ENCODE peak calls at places on chromosomes 7 and 10, in four cellular contexts. R, H, B and W are unnamed samples.

GRCh38 chr10:66378117-66378876 is 547.5 kb upstream of the LRRTM3 start:
- DNase-seq in H (no peak), R (no peak), B (no peak), W (no peak)

GRCh38 chr7:15703732-15704131 is 17.2 kb upstream of the MEOX2 start:
- DNase-seq in R (no peak), B (no peak), H (no peak), W (no peak)

GRCh38 chr10:63605568-63605967 is 84.4 kb downstream of the REEP3 start:
- DNase-seq in R (no peak), B (no peak), H (no peak), W (no peak)

GRCh38 chr10:119667562-119668328 is 16.6 kb downstream of the BAG3 start:
- DNase-seq in B (peak; percentile 51), H (no peak), R (no peak), W (no peak)

GRCh38 chr7:40815512-40815911 is 680.7 kb downstream of the SUGCT start:
- DNase-seq in R (no peak), H (no peak), B (no peak), W (no peak)

GRCh38 chr10:78009662-78010061 is 19.7 kb downstream of the POLR3A start:
- DNase-seq in H (no peak), B (no peak), R (no peak), W (no peak)

GRCh38 chr7:104929921-104930320 is 84.1 kb upstream of the KMT2E start:
- DNase-seq in R (no peak), B (no peak), H (no peak), W (no peak)

GRCh38 chr10:15361131-15361530 is 10.0 kb downstream of the FAM171A1 start:
- DNase-seq in R (no peak), B (no peak), H (no peak), W (no peak)

GRCh38 chr7:114979388-114979787 is 57.5 kb downstream of the MDFIC start:
- DNase-seq in B (no peak), R (no peak), H (no peak), W (no peak)

GRCh38 chr10:90920986-90921643 is at the start of gene ANKRD1:
- DNase-seq in R (no peak), B (no peak), H (no peak), W (no peak)

GRCh38 chr7:150413640-150414081 is 34.5 kb downstream of the ZNF775 start:
- DNase-seq in H (no peak), R (no peak), B (no peak), W (no peak)

GRCh38 chr7:106101726-106102125 is 10.4 kb downstream of the SYPL1 start:
- DNase-seq in B (no peak), H (no peak), R (no peak), W (no peak)

GRCh38 chr10:62076872-62077271 is 175.4 kb downstream of the ARID5B start:
- DNase-seq in H (no peak), B (no peak), R (no peak), W (no peak)

GRCh38 chr10:62079885-62080559 is 178.5 kb downstream of the ARID5B start:
- DNase-seq in H (no peak), R (peak; percentile 41), B (no peak), W (no peak)

GRCh38 chr10:62075912-62076311 is 174.4 kb downstream of the ARID5B start:
- DNase-seq in H (no peak), B (no peak), R (no peak), W (no peak)

GRCh38 chr10:62075414-62075813 is 173.9 kb downstream of the ARID5B start:
- DNase-seq in R (no peak), B (no peak), H (no peak), W (no peak)

DNA sequence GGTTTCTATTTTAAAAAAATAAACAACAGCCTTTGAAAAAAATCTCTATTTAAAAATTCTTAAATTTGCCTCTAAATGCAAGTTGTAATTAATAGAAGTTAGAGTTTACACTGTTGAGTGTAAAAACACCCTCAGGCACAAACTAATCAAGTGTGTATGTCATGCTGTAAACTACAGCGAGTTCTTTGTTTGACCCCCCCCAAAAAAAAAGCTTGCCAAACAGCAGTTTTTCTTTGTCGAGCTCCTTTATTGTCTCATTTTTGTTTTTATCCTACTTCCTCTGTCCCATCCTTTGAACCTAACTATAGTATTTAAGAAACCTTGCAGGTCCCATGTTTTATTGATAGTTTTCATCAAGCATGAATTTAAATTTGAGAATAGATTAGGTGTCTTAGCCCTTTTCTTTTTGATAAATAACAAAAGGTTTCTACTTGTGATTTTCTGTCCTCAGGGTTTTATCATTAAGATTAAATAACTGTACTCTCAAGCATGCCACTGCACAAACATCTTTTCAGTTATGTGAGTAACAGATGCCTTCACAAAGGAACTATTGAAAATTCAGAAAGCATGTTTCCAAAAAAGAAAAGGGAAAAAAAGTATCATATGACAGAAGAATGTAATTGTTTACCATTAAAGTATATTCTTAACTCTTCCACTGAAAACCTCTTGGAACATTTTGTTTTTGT is 176.0 kb downstream of the ARID5B start:
- DNase-seq in R (no peak), B (no peak), H (no peak), W (no peak)
- TF ChIP-seq CTCF in R (no peak), B (no peak), H (no peak), W (no peak)

GRCh38 chr10:53580465-53580864 is 807.9 kb upstream of the MBL2 start:
- DNase-seq in B (no peak), H (no peak), R (no peak), W (no peak)
- TF ChIP-seq CTCF in B (no peak), H (no peak), R (no peak), W (no peak)

GRCh38 chr7:44962483-44963251 is 16.1 kb downstream of the MYO1G start:
- DNase-seq in H (no peak), B (no peak), R (no peak), W (no peak)
- TF ChIP-seq CTCF in H (no peak), B (no peak), R (no peak), W (no peak)

DNA sequence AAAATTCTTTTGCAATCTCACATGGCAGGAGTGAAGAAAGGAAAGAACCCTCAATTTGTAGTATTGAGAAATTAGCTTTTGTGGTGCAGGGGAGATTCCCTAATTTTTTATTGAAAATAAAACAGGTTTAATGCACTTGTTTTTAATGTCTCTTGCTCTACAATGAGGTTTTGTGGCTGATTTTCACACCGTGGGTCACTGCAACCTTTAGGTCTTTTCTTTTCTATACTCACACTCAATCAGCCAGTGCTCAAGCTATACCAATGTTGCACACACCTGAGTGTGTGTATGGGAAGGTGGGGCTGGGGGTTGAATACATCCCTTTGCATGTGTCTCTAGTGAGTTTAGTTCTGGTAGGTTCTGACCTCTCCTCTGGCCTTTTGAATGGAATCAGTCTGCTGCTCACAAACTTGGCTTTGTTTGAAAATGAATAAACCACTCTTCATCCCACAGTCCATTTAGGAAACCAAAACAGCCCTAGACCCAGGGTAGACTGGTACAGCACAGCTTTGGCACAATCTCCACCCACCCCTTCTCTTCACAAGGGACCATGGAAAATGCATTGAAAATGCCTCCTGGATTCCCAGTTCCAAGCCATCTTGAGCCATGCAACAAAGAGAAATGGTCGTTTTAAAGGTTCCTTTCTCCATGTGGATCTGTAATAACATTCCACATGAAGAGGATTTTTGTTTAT is 411.5 kb downstream of the SFMBT2 start:
- DNase-seq in H (no peak), R (no peak), B (no peak), W (no peak)
- TF ChIP-seq CTCF in H (no peak), R (no peak), B (no peak), W (no peak)